ENCODE peak calls at places on chromosomes 11 and 22, in four cellular contexts. W is foreskin fibroblast, N is dermis microvascular lymphatic vessel endothelial cell, S is EL. H is an unnamed sample.

GRCh38 chr11:6607190-6607635 is 3.6 kb downstream of the ILK start:
- DNase-seq in N (no peak), W (no peak), S (no peak), H (no peak)

GRCh38 chr11:134642206-134642605 is 230.2 kb upstream of the B3GAT1 start:
- DNase-seq in S (no peak), W (no peak), N (no peak), H (no peak)

GRCh38 chr22:30202531-30203006 is 44.0 kb downstream of the LIF start:
- DNase-seq in S (no peak), W (peak; percentile 86), N (no peak), H (no peak)

GRCh38 chr11:117375960-117376359 is 48.3 kb downstream of the CEP164 start:
- DNase-seq in S (no peak), N (no peak), W (no peak), H (no peak)

GRCh38 chr11:57456960-57457642 is 3.2 kb upstream of the RTN4RL2 start:
- DNase-seq in S (peak; percentile 88), N (peak; percentile 78), W (peak; percentile 93), H (peak; percentile 72)

GRCh38 chr22:31616315-31616980 is 45.6 kb downstream of the PISD start:
- DNase-seq in W (no peak), N (no peak), S (no peak), H (peak; percentile 79)

GRCh38 chr11:65213322-65214211 is 31.8 kb downstream of the CAPN1 start:
- DNase-seq in W (peak; percentile 43), S (no peak), N (peak; percentile 24), H (no peak)

GRCh38 chr11:36300651-36301050 is 4.6 kb downstream of the PRR5L start:
- DNase-seq in W (peak; percentile 85), N (peak; percentile 37), S (peak; percentile 18), H (no peak)

GRCh38 chr11:64796047-64796756 is 6.8 kb downstream of the MAP4K2 start:
- DNase-seq in W (no peak), N (no peak), S (no peak), H (no peak)

GRCh38 chr11:3226846-3227567 is 5.2 kb downstream of the MRGPRE start:
- DNase-seq in S (no peak), W (no peak), N (no peak), H (no peak)

GRCh38 chr11:107018902-107019493 is 722 bp upstream of the GUCY1A2 start:
- DNase-seq in W (peak; percentile 85), N (peak; percentile 74), S (peak; percentile 63), H (no peak)

GRCh38 chr11:292211-293121 is 3.5 kb downstream of the PGGHG start:
- DNase-seq in N (no peak), S (no peak), W (no peak), H (no peak)

GRCh38 chr22:37972527-37972926 is 11.8 kb downstream of the SOX10 start:
- DNase-seq in W (no peak), S (no peak), N (peak; percentile 42), H (no peak)

GRCh38 chr11:35082322-35083180 is 56.4 kb upstream of the CD44 start:
- DNase-seq in N (peak; percentile 31), W (peak; percentile 90), S (peak; percentile 96), H (peak; percentile 75)

GRCh38 chr11:62540804-62541671 is 5.6 kb downstream of the AHNAK start:
- DNase-seq in N (peak; percentile 58), W (peak; percentile 61), S (peak; percentile 27), H (peak; percentile 88)

GRCh38 chr11:67368621-67369020 is 4.8 kb downstream of the CLCF1 start:
- DNase-seq in N (no peak), S (no peak), W (no peak), H (no peak)

GRCh38 chr22:19823191-19823590 is 31.5 kb downstream of the GNB1L start:
- DNase-seq in S (no peak), N (no peak), W (no peak), H (no peak)

GRCh38 chr11:123062892-123063395 is 1.0 kb upstream of the HSPA8 start:
- DNase-seq in N (peak; percentile 66), S (no peak), W (peak; percentile 72), H (no peak)

GRCh38 chr11:35247428-35247827 is 108.5 kb downstream of the CD44 start:
- DNase-seq in W (no peak), N (no peak), S (no peak), H (no peak)

H was measured in stimulated activated naive B cell treated with anti-CD40 and anti-IgM and Interleukin-4, amounts not matched to agents 10 μg/mL and 1 μg/mL and 100 μg/mL, for 72 hours.